ENCODE peak calls at places on chromosomes 3 and 15, in six cellular contexts. One of them, this sample, is unnamed.

GRCh38 chr3:49703443-49703927 is 14.1 kb downstream of the RNF123 start:
- DNase-seq in right lobe of liver: peak; percentile 52
- DNase-seq in spleen: peak; percentile 87
- DNase-seq in transverse colon: peak; percentile 69
- DNase-seq in IMR-90: peak; percentile 62
- DNase-seq in ovary: peak; percentile 41
- DNase-seq in this sample: peak; percentile 85

GRCh38 chr15:79115971-79116370 is 25.4 kb upstream of the RASGRF1 start:
- DNase-seq in right lobe of liver: no peak
- DNase-seq in spleen: no peak
- DNase-seq in transverse colon: no peak
- DNase-seq in IMR-90: no peak
- DNase-seq in ovary: peak; percentile 16
- DNase-seq in this sample: no peak

GRCh38 chr15:70723124-70723427 is 40.3 kb downstream of the UACA start:
- DNase-seq in right lobe of liver: no peak
- DNase-seq in spleen: no peak
- DNase-seq in transverse colon: no peak
- DNase-seq in IMR-90: no peak
- DNase-seq in ovary: no peak
- DNase-seq in this sample: no peak

GRCh38 chr3:151410891-151411559 is 26.5 kb upstream of the P2RY12 start:
- DNase-seq in right lobe of liver: no peak
- DNase-seq in spleen: no peak
- DNase-seq in transverse colon: no peak
- DNase-seq in IMR-90: peak; percentile 60
- DNase-seq in ovary: no peak
- DNase-seq in this sample: peak; percentile 24

GRCh38 chr15:87748483-87748882 is 508.1 kb downstream of the NTRK3 start:
- DNase-seq in right lobe of liver: no peak
- DNase-seq in spleen: no peak
- DNase-seq in transverse colon: no peak
- DNase-seq in IMR-90: no peak
- DNase-seq in ovary: no peak
- DNase-seq in this sample: no peak

GRCh38 chr3:36063992-36064391 is 316.3 kb upstream of the STAC start:
- DNase-seq in right lobe of liver: no peak
- DNase-seq in spleen: no peak
- DNase-seq in transverse colon: no peak
- DNase-seq in IMR-90: no peak
- DNase-seq in ovary: no peak
- DNase-seq in this sample: no peak

GRCh38 chr3:152305075-152305474 is 36.3 kb downstream of the MBNL1 start:
- DNase-seq in right lobe of liver: no peak
- DNase-seq in spleen: no peak
- DNase-seq in transverse colon: no peak
- DNase-seq in IMR-90: no peak
- DNase-seq in ovary: no peak
- DNase-seq in this sample: no peak

GRCh38 chr3:106251160-106251892 is 382.5 kb upstream of the CBLB start:
- DNase-seq in right lobe of liver: peak; percentile 15
- DNase-seq in spleen: no peak
- DNase-seq in transverse colon: no peak
- DNase-seq in IMR-90: no peak
- DNase-seq in ovary: no peak
- DNase-seq in this sample: no peak

GRCh38 chr3:192889694-192890093 is 28.0 kb downstream of the MB21D2 start:
- DNase-seq in right lobe of liver: no peak
- DNase-seq in spleen: no peak
- DNase-seq in transverse colon: no peak
- DNase-seq in IMR-90: no peak
- DNase-seq in ovary: no peak
- DNase-seq in this sample: no peak

GRCh38 chr3:18758047-18758704 is 333.0 kb upstream of the SATB1 start:
- DNase-seq in right lobe of liver: no peak
- DNase-seq in spleen: no peak
- DNase-seq in transverse colon: peak; percentile 10
- DNase-seq in IMR-90: no peak
- DNase-seq in ovary: no peak
- DNase-seq in this sample: peak; percentile 1

GRCh38 chr3:14364580-14365292 is 37.7 kb upstream of the SLC6A6 start:
- DNase-seq in right lobe of liver: no peak
- DNase-seq in spleen: no peak
- DNase-seq in transverse colon: no peak
- DNase-seq in IMR-90: no peak
- DNase-seq in ovary: no peak
- DNase-seq in this sample: no peak

GRCh38 chr3:14366915-14367523 is 35.4 kb upstream of the SLC6A6 start:
- DNase-seq in right lobe of liver: no peak
- DNase-seq in spleen: no peak
- DNase-seq in transverse colon: no peak
- DNase-seq in IMR-90: no peak
- DNase-seq in ovary: no peak
- DNase-seq in this sample: no peak

GRCh38 chr3:14363976-14364375 is 38.4 kb upstream of the SLC6A6 start:
- DNase-seq in right lobe of liver: no peak
- DNase-seq in spleen: no peak
- DNase-seq in transverse colon: no peak
- DNase-seq in IMR-90: peak; percentile 67
- DNase-seq in ovary: no peak
- DNase-seq in this sample: no peak

GRCh38 chr3:14368146-14368545 is 34.3 kb upstream of the SLC6A6 start:
- DNase-seq in right lobe of liver: no peak
- DNase-seq in spleen: no peak
- DNase-seq in transverse colon: no peak
- DNase-seq in IMR-90: no peak
- DNase-seq in ovary: no peak
- DNase-seq in this sample: no peak

DNA sequence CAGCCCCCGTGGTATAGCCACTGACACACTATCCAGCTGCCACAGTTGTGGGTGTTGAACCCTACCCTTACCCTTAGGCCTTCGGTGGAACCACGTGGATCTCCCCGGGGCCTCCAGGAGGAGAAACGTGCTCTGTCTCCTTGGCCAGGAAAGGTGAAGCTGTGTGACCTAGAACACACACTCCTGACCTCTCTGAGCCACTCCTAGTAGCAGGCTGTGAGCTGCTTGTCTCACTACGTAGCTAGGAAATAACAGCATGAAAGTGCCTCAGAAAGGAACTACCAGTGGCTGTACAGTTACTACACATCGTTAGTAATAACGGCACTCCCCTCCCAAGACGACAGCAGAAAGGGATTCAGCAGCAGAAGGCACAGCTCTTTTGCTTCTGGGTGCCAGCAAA is 36.2 kb upstream of the SLC6A6 start:
- DNase-seq in right lobe of liver: no peak
- DNase-seq in spleen: no peak
- DNase-seq in transverse colon: no peak
- DNase-seq in IMR-90: no peak
- DNase-seq in ovary: no peak
- DNase-seq in this sample: no peak
- TF ChIP-seq POLR2A in right lobe of liver: no peak
- TF ChIP-seq POLR2A in spleen: no peak
- TF ChIP-seq POLR2A in transverse colon: no peak
- TF ChIP-seq POLR2A in IMR-90: no peak
- TF ChIP-seq POLR2A in ovary: no peak
- TF ChIP-seq POLR2A in this sample: no peak

DNA sequence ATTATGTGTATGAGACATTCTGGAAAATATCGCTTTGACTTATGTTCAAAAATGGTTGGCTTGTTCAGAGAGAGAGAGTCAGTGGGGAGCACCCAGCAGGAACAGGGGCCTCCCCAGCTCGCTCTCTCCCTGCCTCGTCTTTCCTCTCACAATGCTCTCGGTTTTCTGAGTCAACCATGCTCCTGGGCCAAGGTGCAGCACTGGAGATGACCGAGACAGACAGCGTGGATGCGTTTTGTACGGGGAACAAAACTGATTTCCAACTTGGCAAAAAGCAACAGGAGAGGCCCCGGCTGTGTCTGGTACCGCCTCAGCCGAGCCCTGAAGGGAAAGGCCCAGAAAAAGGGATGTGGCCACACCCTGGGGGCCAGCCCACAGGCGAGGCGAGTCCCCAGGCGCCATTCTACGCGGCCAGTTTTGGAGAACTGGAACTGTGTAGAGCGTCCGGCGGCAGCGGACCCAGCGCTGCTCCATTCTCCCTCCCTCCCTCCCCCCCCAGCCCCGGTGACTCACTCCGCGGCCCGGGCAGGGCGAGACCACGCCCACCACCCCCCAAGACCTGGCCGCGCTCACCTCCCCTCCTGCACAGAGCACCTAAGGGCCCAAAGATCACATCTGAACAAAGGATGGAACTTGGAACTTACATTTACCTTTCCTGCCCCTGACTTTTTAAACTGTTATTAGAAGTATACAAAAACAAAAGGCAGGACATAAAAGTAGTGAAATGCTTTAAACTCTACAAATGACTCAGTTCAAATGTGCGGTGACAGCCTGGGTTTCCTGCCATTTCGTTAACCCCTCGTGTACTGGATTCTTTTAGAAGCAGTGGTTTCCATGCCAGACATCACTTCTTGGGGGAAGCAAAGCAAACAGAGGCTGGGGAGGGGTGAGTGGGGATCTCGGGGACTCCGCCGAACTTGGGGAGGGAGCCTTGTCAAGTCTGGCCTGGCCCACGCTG is 12.7 kb downstream of the ATP10A start:
- DNase-seq in right lobe of liver: peak; percentile 58
- DNase-seq in spleen: peak; percentile 87
- DNase-seq in transverse colon: peak; percentile 64
- DNase-seq in IMR-90: peak; percentile 70
- DNase-seq in ovary: peak; percentile 20
- DNase-seq in this sample: no peak
- TF ChIP-seq POLR2A in right lobe of liver: no peak
- TF ChIP-seq POLR2A in spleen: no peak
- TF ChIP-seq POLR2A in transverse colon: peak; percentile 32
- TF ChIP-seq POLR2A in IMR-90: peak; percentile 84
- TF ChIP-seq POLR2A in ovary: peak; percentile 21
- TF ChIP-seq POLR2A in this sample: no peak

GRCh38 chr3:128415773-128416577 is 50.7 kb downstream of the DNAJB8 start:
- DNase-seq in right lobe of liver: no peak
- DNase-seq in spleen: no peak
- DNase-seq in transverse colon: no peak
- DNase-seq in IMR-90: no peak
- DNase-seq in ovary: no peak
- DNase-seq in this sample: no peak
- TF ChIP-seq POLR2A in right lobe of liver: no peak
- TF ChIP-seq POLR2A in spleen: no peak
- TF ChIP-seq POLR2A in transverse colon: no peak
- TF ChIP-seq POLR2A in IMR-90: no peak
- TF ChIP-seq POLR2A in ovary: no peak
- TF ChIP-seq POLR2A in this sample: no peak

GRCh38 chr3:38453914-38454178 is 156 bp downstream of the ACVR2B start:
- DNase-seq in right lobe of liver: no peak
- DNase-seq in spleen: no peak
- DNase-seq in transverse colon: no peak
- DNase-seq in IMR-90: no peak
- DNase-seq in ovary: no peak
- DNase-seq in this sample: no peak

GRCh38 chr3:38453075-38453913 is at the start of gene ACVR2B:
- DNase-seq in right lobe of liver: peak; percentile 90
- DNase-seq in spleen: peak; percentile 91
- DNase-seq in transverse colon: peak; percentile 92
- DNase-seq in IMR-90: peak; percentile 56
- DNase-seq in ovary: peak; percentile 91
- DNase-seq in this sample: peak; percentile 84

GRCh38 chr3:38455639-38456430 is 2.1 kb downstream of the ACVR2B start:
- DNase-seq in right lobe of liver: no peak
- DNase-seq in spleen: no peak
- DNase-seq in transverse colon: no peak
- DNase-seq in IMR-90: peak; percentile 29
- DNase-seq in ovary: peak; percentile 66
- DNase-seq in this sample: no peak

GRCh38 chr3:38454884-38455638 is 1.4 kb downstream of the ACVR2B start:
- DNase-seq in right lobe of liver: peak; percentile 86
- DNase-seq in spleen: peak; percentile 83
- DNase-seq in transverse colon: peak; percentile 88
- DNase-seq in IMR-90: peak; percentile 27
- DNase-seq in ovary: peak; percentile 83
- DNase-seq in this sample: peak; percentile 75

DNA sequence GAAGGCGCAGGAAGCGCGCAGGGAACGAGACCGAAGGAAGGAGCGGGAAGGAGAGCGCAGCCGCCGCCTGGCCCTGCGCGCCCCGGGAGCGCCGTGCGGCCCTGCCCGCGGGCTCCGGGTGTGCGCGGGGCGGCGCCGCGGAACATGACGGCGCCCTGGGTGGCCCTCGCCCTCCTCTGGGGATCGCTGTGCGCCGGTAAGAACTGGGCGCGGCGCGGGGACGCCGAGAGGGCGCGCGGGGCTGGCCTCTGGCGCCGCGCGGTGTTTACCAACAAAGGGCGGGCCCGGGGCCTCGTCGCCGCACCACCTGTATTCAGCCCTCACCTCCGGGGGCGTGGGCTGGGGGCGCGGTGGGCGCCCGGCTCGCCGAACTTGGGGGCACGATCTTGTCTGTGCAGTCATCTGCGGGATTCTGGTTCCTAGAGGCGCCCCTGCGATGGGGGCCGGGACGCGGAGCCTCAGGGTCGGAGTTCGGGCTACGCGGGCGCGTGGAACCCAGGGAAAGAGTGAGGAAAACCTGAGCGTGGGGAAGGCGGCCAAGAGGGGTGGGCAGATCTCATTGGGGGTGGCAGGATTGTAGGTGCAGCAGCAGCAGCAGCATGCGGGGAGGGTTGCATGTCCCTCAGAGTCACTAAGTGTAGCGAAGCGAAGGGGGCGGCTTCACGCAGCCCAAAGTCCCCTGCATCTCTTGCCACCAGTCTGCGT is 641 bp downstream of the ACVR2B start:
- DNase-seq in right lobe of liver: peak; percentile 55
- DNase-seq in spleen: peak; percentile 79
- DNase-seq in transverse colon: peak; percentile 76
- DNase-seq in IMR-90: peak; percentile 13
- DNase-seq in ovary: peak; percentile 43
- DNase-seq in this sample: peak; percentile 50
- TF ChIP-seq POLR2A in right lobe of liver: peak; percentile 24
- TF ChIP-seq POLR2A in spleen: no peak
- TF ChIP-seq POLR2A in transverse colon: peak; percentile 65
- TF ChIP-seq POLR2A in IMR-90: no peak
- TF ChIP-seq POLR2A in ovary: no peak
- TF ChIP-seq POLR2A in this sample: no peak

GRCh38 chr3:148102156-148102555 is 595.5 kb upstream of the AGTR1 start:
- DNase-seq in right lobe of liver: no peak
- DNase-seq in spleen: no peak
- DNase-seq in transverse colon: no peak
- DNase-seq in IMR-90: no peak
- DNase-seq in ovary: no peak
- DNase-seq in this sample: no peak
- TF ChIP-seq POLR2A in right lobe of liver: no peak
- TF ChIP-seq POLR2A in spleen: no peak
- TF ChIP-seq POLR2A in transverse colon: no peak
- TF ChIP-seq POLR2A in IMR-90: no peak
- TF ChIP-seq POLR2A in ovary: no peak
- TF ChIP-seq POLR2A in this sample: no peak